ENCODE peak calls at places on chromosome 7, in eight cellular contexts. D is AG10803, L is glutamatergic neuron, Z is H54, U is tibial nerve, V is HTR-8/SVneo, W is T-helper 9 cell, H is breast epithelium. T is an unnamed sample.
A peak's percentile ranks its signal among the peaks of the same experiment; 100 is the strongest.

GRCh38 chr7:125154930-125155329 is 225.3 kb upstream of the POT1 start:
- DNase-seq in D (no peak), L (no peak), Z (no peak), U (no peak), V (no peak), W (no peak), H (no peak), T (no peak)

GRCh38 chr7:82441916-82442478 is 1.6 kb downstream of the CACNA2D1 start:
- DNase-seq in D (peak; percentile 6), L (no peak), Z (no peak), U (no peak), V (no peak), W (no peak), H (no peak), T (peak; percentile 23)

GRCh38 chr7:40848541-40849221 is 713.9 kb downstream of the SUGCT start:
- DNase-seq in D (no peak), L (no peak), Z (no peak), U (no peak), V (no peak), W (no peak), H (no peak), T (no peak)

GRCh38 chr7:18505870-18506460 is 10.4 kb downstream of the HDAC9 start:
- DNase-seq in D (peak; percentile 60), L (no peak), Z (no peak), U (no peak), V (no peak), W (no peak), H (no peak), T (no peak)

GRCh38 chr7:49099587-49100326 is 175.4 kb downstream of the CDC14C start:
- DNase-seq in D (no peak), L (no peak), Z (no peak), U (no peak), V (no peak), W (no peak), H (no peak), T (no peak)

GRCh38 chr7:36943591-36944430 is 219.5 kb upstream of the AOAH start:
- DNase-seq in D (no peak), L (no peak), Z (no peak), U (no peak), V (no peak), W (no peak), H (no peak), T (no peak)

GRCh38 chr7:117157121-117157870 is 165.6 kb downstream of the WNT2 start:
- DNase-seq in D (peak; percentile 98), L (no peak), Z (peak; percentile 19), U (peak; percentile 32), V (peak; percentile 24), W (no peak), H (no peak), T (peak; percentile 48)

GRCh38 chr7:93374345-93374940 is 142.3 kb downstream of the VPS50 start:
- DNase-seq in D (peak; percentile 54), L (no peak), Z (no peak), U (no peak), V (peak; percentile 5), W (no peak), H (no peak), T (peak; percentile 32)

GRCh38 chr7:127673902-127674301 is 21.9 kb downstream of the SND1 start:
- DNase-seq in D (peak; percentile 25), L (no peak), Z (no peak), U (no peak), V (no peak), W (no peak), H (no peak), T (no peak)

GRCh38 chr7:129438839-129439640 is 4.8 kb downstream of the STRIP2 start:
- DNase-seq in D (no peak), L (no peak), Z (peak; percentile 26), U (no peak), V (peak; percentile 42), W (no peak), H (no peak), T (no peak)

GRCh38 chr7:47104206-47104549 is 477.7 kb downstream of the TNS3 start:
- DNase-seq in D (peak; percentile 43), L (no peak), Z (no peak), U (no peak), V (no peak), W (no peak), H (no peak), T (no peak)

GRCh38 chr7:105136221-105136620 is 122.2 kb downstream of the KMT2E start:
- DNase-seq in D (peak; percentile 10), L (no peak), Z (no peak), U (no peak), V (no peak), W (no peak), H (no peak), T (no peak)

GRCh38 chr7:92758796-92759431 is 77.5 kb downstream of the CDK6 start:
- DNase-seq in D (peak; percentile 40), L (no peak), Z (no peak), U (no peak), V (no peak), W (no peak), H (no peak), T (no peak)